ENCODE peak calls at places on chromosomes 16 and 17, in ten cellular contexts. C is transverse colon, S is Caco-2, A is left ventricle myocardium inferior, X is GM23248, R is H1, O is neural progenitor cell, L is tibial nerve, B is Peyer's patch, M is psoas muscle. U is an unnamed sample. For H3K4me1, the result is how much of the 10 kb centered on the place peaks cover.

GRCh38 chr17:21285164-21286065 is 904 bp downstream of the MAP2K3 start:
- DNase-seq in C (peak), S (no peak), R (no peak), X (peak), B (no peak), L (no peak), M (no peak), A (no peak), O (peak), U (peak)

GRCh38 chr17:19269641-19270040 is 32.5 kb downstream of the EPN2 start:
- DNase-seq in O (no peak), C (no peak), S (no peak), A (no peak), L (no peak), X (no peak), B (no peak), R (no peak), M (no peak), U (no peak)

GRCh38 chr16:982152-983043 is 828 bp downstream of the SOX8 start:
- DNase-seq in R (peak), C (no peak), L (no peak), S (no peak), X (no peak), A (no peak), O (peak), M (no peak), B (no peak), U (no peak)

GRCh38 chr17:69250641-69251040 is 22.0 kb upstream of the ABCA10 start:
- DNase-seq in B (no peak), L (no peak), O (no peak), R (no peak), M (no peak), A (no peak), C (no peak), S (no peak), X (peak), U (no peak)

GRCh38 chr16:57091990-57092785 is at the start of gene CPNE2:
- DNase-seq in X (peak), B (peak), M (peak), L (no peak), O (peak), R (peak), A (peak), S (peak), C (peak), U (peak)

GRCh38 chr17:5769936-5770335 is 185.6 kb upstream of the NLRP1 start:
- DNase-seq in M (no peak), A (no peak), O (peak), L (no peak), X (no peak), C (no peak), B (no peak), S (no peak), R (no peak), U (no peak)

GRCh38 chr17:15341385-15341849 is at the start of gene TEKT3:
- DNase-seq in C (peak), L (peak), O (peak), X (peak), S (peak), M (peak), B (peak), R (peak), A (peak), U (peak)

GRCh38 chr17:69607162-69607834 is 192.8 kb downstream of the MAP2K6 start:
- DNase-seq in O (peak), C (peak), A (peak), B (peak), M (peak), L (peak), X (peak), S (peak), R (peak), U (peak)

GRCh38 chr16:87608400-87608985 is 6.2 kb downstream of the JPH3 start:
- DNase-seq in A (peak), C (peak), M (peak), X (peak), L (peak), O (peak), S (peak), B (peak), R (peak), U (peak)

GRCh38 chr16:4389051-4389955 is 17.7 kb downstream of the VASN start:
- DNase-seq in L (no peak), A (peak), C (no peak), M (no peak), S (no peak), B (no peak), R (peak), X (peak), O (no peak), U (no peak)

GRCh38 chr16:31136287-31136662 is 748 bp upstream of the PRSS8 start:
- DNase-seq in S (no peak), L (no peak), M (no peak), X (no peak), O (no peak), A (no peak), R (no peak), B (no peak), C (no peak), U (no peak)

GRCh38 chr17:3944485-3945388 is 19.5 kb downstream of the ATP2A3 start:
- DNase-seq in M (peak), L (peak), B (no peak), R (peak), A (peak), O (peak), X (peak), C (peak), S (peak), U (peak)

GRCh38 chr17:37708616-37709212 is 36.1 kb downstream of the HNF1B start:
- DNase-seq in O (no peak), M (no peak), C (peak), S (peak), L (no peak), R (no peak), A (no peak), B (peak), X (peak), U (peak)

GRCh38 chr16:54054237-54054780 is 232.3 kb downstream of the IRX3 start:
- DNase-seq in R (no peak), C (no peak), A (no peak), B (no peak), X (no peak), M (no peak), L (no peak), S (no peak), O (peak), U (no peak)

GRCh38 chr17:17305282-17305801 is 2.2 kb downstream of the NT5M start:
- DNase-seq in A (no peak), S (no peak), L (no peak), O (no peak), M (no peak), R (no peak), X (no peak), B (peak), C (peak), U (no peak)

GRCh38 chr17:37650419-37651003 is 7.3 kb upstream of the DDX52 start:
- DNase-seq in O (peak), R (no peak), A (no peak), M (no peak), C (peak), S (peak), X (peak), B (peak), L (no peak), U (no peak)

GRCh38 chr16:75566889-75567255 is 693 bp downstream of the GABARAPL2 start:
- DNase-seq in S (no peak), M (peak), R (peak), A (no peak), L (no peak), B (no peak), O (peak), X (peak), C (peak), U (no peak)

GRCh38 chr17:38586788-38587187 is 19.0 kb downstream of the SRCIN1 start:
- DNase-seq in B (no peak), R (no peak), S (no peak), X (no peak), A (no peak), O (no peak), C (no peak), M (no peak), L (no peak), U (no peak)

GRCh38 chr16:84548971-84549844 is 44.7 kb upstream of the MEAK7 start:
- DNase-seq in M (peak), B (peak), R (no peak), O (no peak), C (no peak), S (no peak), A (no peak), X (no peak), L (no peak), U (no peak)

DNA sequence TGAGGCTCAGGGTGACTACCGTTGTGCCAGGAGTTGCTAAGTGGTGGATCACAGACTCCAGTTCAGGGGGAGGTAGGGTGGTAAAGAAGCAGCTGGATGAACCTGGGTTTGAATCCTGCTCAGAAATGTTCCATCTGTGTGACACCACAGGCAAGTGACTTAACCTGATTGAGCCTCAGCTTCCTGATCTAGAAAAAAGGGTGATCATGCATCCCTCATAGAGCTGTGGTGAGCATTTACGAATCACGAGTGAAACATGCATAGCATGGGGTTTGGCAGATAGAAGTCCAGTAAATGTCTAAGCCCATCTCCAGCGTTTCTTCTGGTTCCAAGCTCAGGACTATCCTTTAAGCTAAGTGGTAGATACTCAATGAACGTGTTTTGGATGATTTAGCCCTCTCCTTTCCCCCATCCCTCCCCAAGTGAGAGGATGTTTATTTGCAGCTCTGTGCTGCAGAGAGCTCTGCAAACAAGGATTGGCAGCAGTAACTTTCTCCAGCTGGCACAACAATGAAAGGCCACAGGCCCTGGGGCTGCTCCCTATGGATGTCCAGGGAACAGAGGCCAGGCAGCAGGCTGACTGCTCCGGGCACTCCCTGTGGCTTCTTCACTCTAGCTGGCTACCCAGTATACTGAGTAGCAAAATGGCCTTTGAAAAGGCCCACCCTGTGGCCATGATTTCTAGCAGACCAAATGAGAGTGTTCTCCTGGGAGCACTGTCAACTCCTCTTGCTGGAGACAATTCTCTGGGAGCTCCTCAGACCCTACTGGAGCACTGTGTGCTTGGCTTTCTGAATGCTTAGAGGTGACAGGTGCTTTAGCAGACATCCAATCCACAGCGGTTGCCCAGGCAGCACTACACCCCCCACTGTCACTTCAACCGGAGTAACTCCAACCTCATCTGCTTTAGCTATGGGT is 21.3 kb downstream of the CA4 start:
- DNase-seq in X (peak), M (no peak), S (no peak), A (no peak), L (no peak), C (no peak), O (no peak), B (peak), R (no peak), U (peak)
- H3K4me1 ChIP-seq in X (under half), M (under half), S (under half), A (half or more), L (under half), C (under half), O (under half), B (under half), R (under half), U (under half)

DNA sequence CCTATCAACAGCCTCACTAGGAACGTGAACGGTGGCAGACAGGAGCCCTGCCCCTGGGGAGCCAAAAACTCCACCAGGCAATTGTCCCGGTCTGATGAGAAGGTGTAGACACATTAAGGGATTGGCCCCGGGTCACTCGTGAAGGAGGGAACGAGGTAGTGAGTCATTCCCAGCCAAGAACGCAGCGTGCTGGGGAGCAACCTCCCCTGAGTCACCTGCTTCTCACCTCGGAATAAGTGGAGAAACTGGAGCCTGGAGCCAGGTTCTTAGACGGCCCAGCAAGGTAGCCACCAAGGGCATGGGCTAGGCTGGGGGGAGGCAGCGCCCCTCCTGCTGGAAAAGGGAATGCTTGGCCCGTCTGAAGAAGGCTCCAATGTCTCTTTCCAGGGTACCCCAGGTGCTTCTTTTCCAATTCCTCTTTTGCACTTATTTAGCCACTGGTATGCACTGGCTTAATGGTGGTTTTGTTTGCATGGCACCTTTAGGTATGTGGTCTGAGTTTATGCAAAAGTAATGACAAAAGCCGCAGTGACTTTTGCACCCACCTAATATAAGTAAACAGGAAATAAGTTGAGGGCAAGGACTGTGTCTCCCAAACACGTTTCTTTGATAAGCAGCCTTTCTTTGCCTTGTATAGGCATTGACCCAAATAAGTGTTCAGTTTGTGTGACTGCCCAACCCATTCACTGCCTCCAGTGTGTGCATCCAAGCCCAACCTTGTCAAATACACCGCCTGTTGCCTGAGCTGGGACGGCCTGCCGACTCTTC is 1.8 kb upstream of the HELZ start:
- DNase-seq in O (peak), C (peak), A (no peak), R (peak), L (no peak), M (peak), B (peak), S (peak), X (peak), U (peak)
- H3K4me3 ChIP-seq in O (peak), C (peak), A (peak), R (peak), L (peak), M (peak), B (peak), S (peak), X (peak), U (peak)

GRCh38 chr17:49633762-49634486 is 44.0 kb downstream of the SPOP start:
- DNase-seq in R (no peak), C (no peak), O (peak), X (no peak), L (no peak), S (no peak), A (no peak), B (no peak), M (no peak), U (no peak)

GRCh38 chr17:49633250-49633649 is 44.6 kb downstream of the SPOP start:
- DNase-seq in B (no peak), X (no peak), S (no peak), L (no peak), A (no peak), C (no peak), O (no peak), M (no peak), R (no peak), U (no peak)

GRCh38 chr17:49637050-49637449 is 40.8 kb downstream of the SPOP start:
- DNase-seq in A (no peak), L (no peak), O (no peak), S (no peak), M (no peak), C (no peak), R (no peak), B (no peak), X (peak), U (no peak)

GRCh38 chr17:49634487-49634865 is 43.4 kb downstream of the SPOP start:
- DNase-seq in R (no peak), O (no peak), C (no peak), M (no peak), X (no peak), A (no peak), B (no peak), L (no peak), S (no peak), U (no peak)

GRCh38 chr17:49635121-49635520 is 42.8 kb downstream of the SPOP start:
- DNase-seq in X (peak), R (no peak), O (no peak), L (no peak), A (no peak), C (no peak), S (no peak), M (no peak), B (no peak), U (no peak)
- H3K4me1 ChIP-seq in X (half or more), R (under half), O (under half), L (under half), A (half or more), C (under half), S (under half), M (half or more), B (under half), U (under half)

GRCh38 chr16:50467943-50468748 is 80.0 kb upstream of the NKD1 start:
- DNase-seq in X (peak), S (peak), L (no peak), O (peak), R (peak), C (peak), B (peak), A (no peak), M (no peak), U (peak)
- H3K4me3 ChIP-seq in X (peak), S (peak), L (peak), O (peak), R (peak), C (peak), B (peak), A (peak), M (peak), U (peak)